ENCODE peak calls at places on chromosomes 5 and 9, in four cellular contexts. V, C, A and L are unnamed samples. For H3K4me1, the result is how much of the 10 kb centered on the place peaks cover.

GRCh38 chr5:103258957-103259704 is 568 bp downstream of the MACIR start:
- DNase-seq in V (peak), C (peak), A (peak), L (peak)

GRCh38 chr9:135461936-135462335 is 17.6 kb upstream of the PPP1R26 start:
- DNase-seq in V (no peak), C (no peak), A (no peak), L (no peak)

GRCh38 chr9:114452219-114453169 is 52.8 kb downstream of the WHRN start:
- DNase-seq in V (peak), C (no peak), A (no peak), L (no peak)

GRCh38 chr5:59562756-59563389 is 330.7 kb downstream of the PDE4D start:
- DNase-seq in V (peak), C (peak), A (no peak), L (no peak)

GRCh38 chr5:180053061-180053602 is 18.4 kb downstream of the RNF130 start:
- DNase-seq in V (no peak), C (no peak), A (no peak), L (no peak)

GRCh38 chr5:158553195-158553945 is 546.3 kb downstream of the EBF1 start:
- DNase-seq in V (no peak), C (no peak), A (no peak), L (no peak)

GRCh38 chr5:90628492-90628891 is 69.9 kb downstream of the ADGRV1 start:
- DNase-seq in V (no peak), C (no peak), A (peak), L (no peak)

GRCh38 chr5:16152601-16153568 is 26.7 kb downstream of the MARCHF11 start:
- DNase-seq in V (no peak), C (peak), A (no peak), L (peak)

GRCh38 chr5:143733635-143734341 is 78.2 kb upstream of the HMHB1 start:
- DNase-seq in V (no peak), C (no peak), A (no peak), L (no peak)

GRCh38 chr9:108634164-108634563 is 221.6 kb downstream of the ACTL7B start:
- DNase-seq in V (no peak), C (peak), A (no peak), L (no peak)

GRCh38 chr5:158380661-158381060 is 521.7 kb upstream of the CLINT1 start:
- DNase-seq in V (no peak), C (peak), A (no peak), L (no peak)

GRCh38 chr9:108789742-108790141 is 66.0 kb downstream of the ACTL7B start:
- DNase-seq in V (no peak), C (no peak), A (no peak), L (no peak)

GRCh38 chr9:131107760-131108159 is 11.4 kb downstream of the AIF1L start:
- DNase-seq in V (no peak), C (no peak), A (no peak), L (no peak)

GRCh38 chr9:114953917-114954316 is 23.5 kb upstream of the TNFSF8 start:
- DNase-seq in V (no peak), C (peak), A (no peak), L (no peak)

GRCh38 chr5:177550120-177550519 is 4.2 kb downstream of the FAM193B start:
- DNase-seq in V (no peak), C (no peak), A (no peak), L (no peak)

GRCh38 chr5:150540615-150541396 is 32.9 kb downstream of the NDST1 start:
- DNase-seq in V (no peak), C (peak), A (no peak), L (no peak)

GRCh38 chr9:87270241-87271234 is 227.1 kb upstream of the DAPK1 start:
- DNase-seq in V (no peak), C (no peak), A (no peak), L (no peak)

GRCh38 chr9:31045810-31046209 is 1338.6 kb upstream of the ACO1 start:
- DNase-seq in V (no peak), C (no peak), A (no peak), L (no peak)

GRCh38 chr5:35214051-35214450 is 16.2 kb downstream of the PRLR start:
- DNase-seq in V (no peak), C (no peak), A (no peak), L (no peak)

GRCh38 chr5:37730896-37731455 is 108.9 kb downstream of the GDNF start:
- DNase-seq in V (no peak), C (no peak), A (no peak), L (no peak)

GRCh38 chr5:177098103-177098771 is 11.5 kb downstream of the FGFR4 start:
- DNase-seq in V (no peak), C (no peak), A (no peak), L (no peak)

DNA sequence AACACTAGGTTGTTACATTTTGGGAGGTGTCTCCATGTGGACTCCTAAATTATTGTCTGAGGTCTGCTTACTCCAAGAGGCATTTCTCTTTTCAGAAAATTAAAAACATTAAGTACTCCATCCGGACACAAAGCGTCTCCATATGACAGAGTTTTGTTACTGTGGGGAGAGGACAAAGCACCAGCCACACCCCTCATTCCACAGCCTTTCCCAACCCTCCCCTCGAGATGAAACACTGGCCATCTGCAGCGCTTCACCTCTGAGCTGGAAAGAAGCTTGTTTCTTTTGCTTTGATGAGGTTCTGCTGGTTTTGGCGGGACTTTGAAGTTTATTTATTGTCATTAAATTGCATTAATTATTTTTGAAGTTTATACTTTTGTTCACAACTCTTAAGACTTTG is 27.7 kb upstream of the NKD2 start:
- DNase-seq in V (no peak), C (peak), A (peak), L (no peak)
- H3K4me3 ChIP-seq in V (no peak), C (no peak), A (no peak), L (no peak)

GRCh38 chr5:127085371-127085770 is 12.1 kb upstream of the C5orf63 start:
- DNase-seq in V (no peak), C (no peak), A (no peak), L (no peak)

GRCh38 chr5:127092690-127093089 is 19.4 kb upstream of the C5orf63 start:
- DNase-seq in V (no peak), C (peak), A (no peak), L (peak)

GRCh38 chr5:127086583-127086982 is 13.3 kb upstream of the C5orf63 start:
- DNase-seq in V (no peak), C (no peak), A (no peak), L (no peak)

GRCh38 chr5:127088226-127088625 is 14.9 kb upstream of the C5orf63 start:
- DNase-seq in V (no peak), C (peak), A (no peak), L (no peak)

DNA sequence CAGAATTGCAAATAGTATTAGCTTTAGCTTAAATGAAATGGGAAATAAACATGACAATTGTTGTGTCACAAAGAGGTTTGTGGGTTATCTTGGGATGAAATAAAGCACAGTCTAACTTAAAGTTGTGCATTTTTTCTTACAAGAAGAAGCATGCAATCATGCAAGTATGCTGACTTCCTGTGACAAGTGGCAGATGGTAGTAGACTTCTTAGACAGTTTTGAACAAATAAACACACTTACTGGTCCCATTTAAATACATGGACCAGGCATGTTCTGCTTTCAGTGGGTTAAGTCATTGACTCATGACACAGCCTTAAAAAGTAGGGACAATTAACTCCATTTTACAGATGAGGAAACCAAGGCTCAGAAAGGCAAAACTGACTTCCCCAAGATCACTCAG is 15.9 kb upstream of the C5orf63 start:
- DNase-seq in V (no peak), C (no peak), A (no peak), L (no peak)
- H3K4me1 ChIP-seq in V (under half), C (under half), A (under half), L (under half)

GRCh38 chr5:159971514-159971913 is 37.4 kb upstream of the TTC1 start:
- DNase-seq in V (no peak), C (no peak), A (no peak), L (no peak)

GRCh38 chr5:159972538-159973362 is 36.2 kb upstream of the TTC1 start:
- DNase-seq in V (no peak), C (no peak), A (no peak), L (no peak)

GRCh38 chr5:159969966-159970365 is 39.0 kb upstream of the TTC1 start:
- DNase-seq in V (no peak), C (no peak), A (no peak), L (no peak)

GRCh38 chr5:159971038-159971437 is 37.9 kb upstream of the TTC1 start:
- DNase-seq in V (no peak), C (no peak), A (no peak), L (no peak)

GRCh38 chr5:159971931-159972461 is 36.9 kb upstream of the TTC1 start:
- DNase-seq in V (no peak), C (no peak), A (no peak), L (no peak)
- TF ChIP-seq CTCF in V (no peak), C (no peak), A (no peak), L (no peak)

DNA sequence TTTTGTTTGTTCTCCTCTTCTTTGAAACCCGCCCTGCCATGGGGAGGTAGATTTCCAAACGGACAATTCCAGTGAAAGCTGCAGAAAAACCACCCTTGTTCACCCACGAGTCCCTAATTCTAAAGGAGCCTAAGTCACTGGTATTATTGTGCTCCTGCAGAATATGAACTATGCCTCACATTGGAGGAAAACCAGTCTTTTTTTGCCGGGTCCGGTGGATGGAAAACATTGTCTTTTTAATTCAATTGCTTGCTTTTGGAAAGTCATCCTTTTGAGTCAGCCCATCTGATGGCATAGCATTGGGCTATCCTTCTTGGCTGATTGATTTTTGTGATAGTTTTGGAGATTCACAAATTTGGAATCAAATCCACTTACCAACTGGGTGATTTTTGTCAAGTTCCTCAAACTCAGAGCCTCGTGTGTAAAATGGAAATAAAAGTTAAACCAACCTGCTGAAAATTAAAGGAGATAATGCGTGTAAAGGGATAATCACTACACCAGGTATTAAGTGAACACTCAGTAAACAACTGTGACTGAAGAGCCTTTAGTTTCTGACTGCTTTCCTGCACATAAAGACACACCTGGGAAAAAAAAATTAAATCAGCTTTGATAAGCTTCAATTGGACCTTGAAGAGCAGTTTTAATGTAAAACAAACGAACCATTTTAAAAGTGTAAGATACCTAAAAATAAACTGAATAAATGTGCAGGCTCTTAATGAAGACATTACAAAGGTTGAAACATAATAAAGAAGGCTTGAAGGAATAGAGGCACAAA is 783 bp upstream of the CCNJL start:
- DNase-seq in V (no peak), C (peak), A (no peak), L (no peak)
- H3K4me3 ChIP-seq in V (no peak), C (peak), A (no peak), L (peak)

DNA sequence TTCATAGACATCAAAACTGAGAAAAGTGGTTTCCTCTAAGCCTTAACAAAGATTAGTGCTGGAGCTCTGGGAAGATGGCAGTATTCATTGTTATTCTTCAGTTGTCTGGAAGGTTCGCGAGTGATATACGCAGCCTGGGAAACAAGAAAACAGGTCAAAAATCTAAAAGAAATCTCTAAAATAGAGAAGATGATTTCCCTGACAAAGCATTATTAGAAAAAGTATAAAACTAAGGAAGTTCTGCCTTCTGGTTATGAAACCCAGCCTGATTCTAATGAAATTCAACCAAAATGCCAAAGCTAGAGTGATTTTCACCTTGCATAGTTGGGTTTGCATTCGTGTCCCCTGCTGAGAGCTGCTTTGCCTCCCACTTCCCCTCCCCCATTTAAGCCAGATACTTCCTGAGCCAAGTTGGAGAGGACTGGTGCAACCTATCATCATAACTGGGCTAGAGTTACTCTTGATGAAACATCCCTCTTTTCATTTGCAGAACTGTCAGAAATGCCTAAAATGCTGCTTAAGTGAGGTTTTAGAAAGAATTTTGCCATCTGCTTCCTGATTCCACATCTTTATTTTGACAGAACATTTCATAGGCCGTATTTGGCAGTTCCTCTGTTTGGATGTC is 48.4 kb downstream of the NDFIP1 start:
- DNase-seq in V (no peak), C (no peak), A (no peak), L (no peak)
- H3K4me1 ChIP-seq in V (under half), C (under half), A (under half), L (under half)

DNA sequence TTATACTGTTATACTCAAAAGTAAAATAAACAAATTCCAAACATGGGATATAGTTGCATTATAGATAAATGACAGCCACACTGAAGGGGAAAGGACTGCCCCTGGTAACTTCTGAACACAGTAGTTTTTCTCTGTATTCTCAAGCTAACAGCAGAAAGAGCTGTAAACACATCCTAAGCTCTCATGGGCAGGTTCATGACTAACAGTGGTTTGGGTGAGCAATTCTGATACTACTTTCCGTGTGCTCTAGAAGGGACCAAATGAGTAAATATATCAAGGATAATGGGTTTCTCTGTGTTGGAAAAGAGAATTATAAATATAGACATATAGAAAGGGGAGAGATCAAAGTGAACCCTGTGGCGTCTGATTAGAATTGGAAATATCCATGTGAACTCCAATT is 2.2 kb upstream of the LCN6 start:
- DNase-seq in V (no peak), C (peak), A (no peak), L (no peak)
- TF ChIP-seq CTCF in V (no peak), C (no peak), A (no peak), L (no peak)

GRCh38 chr9:78292716-78293497 is 4.0 kb upstream of the PSAT1 start:
- DNase-seq in V (no peak), C (no peak), A (no peak), L (no peak)
- H3K4me3 ChIP-seq in V (no peak), C (no peak), A (no peak), L (no peak)

GRCh38 chr9:134433101-134433500 is 106.8 kb downstream of the RXRA start:
- DNase-seq in V (no peak), C (peak), A (no peak), L (no peak)
- H3K4me1 ChIP-seq in V (under half), C (under half), A (under half), L (under half)